ENCODE peak calls at places on chromosome 9, in seven cellular contexts. B is stromal cell of bone marrow; A is left ventricle myocardium inferior; J is fibroblast of the conjunctiva; T is GF-D8; R is AG09309; W is activated T-cell treated with anti-CD3 and anti-CD28 coated beads, Interleukin-2, amount 50 U/mL, for 72 hours. Q is an unnamed sample.

GRCh38 chr9:92706218-92706940 is 36.4 kb upstream of the IPPK start:
- DNase-seq in A (no peak), W (peak; percentile 60), R (no peak), T (no peak), J (no peak), B (no peak), Q (no peak)

GRCh38 chr9:136952354-136952855 is 332 bp downstream of the LCN12 start:
- DNase-seq in R (no peak), W (no peak), A (no peak), J (no peak), B (no peak), T (no peak), Q (no peak)

GRCh38 chr9:126880226-126880946 is 19.9 kb downstream of the ZBTB34 start:
- DNase-seq in R (no peak), A (no peak), T (no peak), W (no peak), B (no peak), J (no peak), Q (no peak)

GRCh38 chr9:126055386-126055785 is 271.2 kb upstream of the MVB12B start:
- DNase-seq in W (no peak), B (no peak), T (no peak), A (no peak), R (no peak), J (no peak), Q (peak; percentile 20)

GRCh38 chr9:92714787-92715487 is 45.0 kb upstream of the IPPK start:
- DNase-seq in W (no peak), J (no peak), R (no peak), B (no peak), T (no peak), A (peak; percentile 51), Q (no peak)

GRCh38 chr9:73269430-73270101 is 117.9 kb downstream of the ANXA1 start:
- DNase-seq in R (no peak), T (no peak), B (peak; percentile 18), W (no peak), J (peak; percentile 14), A (no peak), Q (no peak)

GRCh38 chr9:111928342-111928720 is 31.7 kb downstream of the UGCG start:
- DNase-seq in R (no peak), J (no peak), A (no peak), W (no peak), T (no peak), B (no peak), Q (no peak)

GRCh38 chr9:34997375-34997774 is 7.8 kb downstream of the DNAJB5 start:
- DNase-seq in W (no peak), A (no peak), J (no peak), R (no peak), B (no peak), T (no peak), Q (no peak)

GRCh38 chr9:95505676-95506437 is 10.9 kb downstream of the PTCH1 start:
- DNase-seq in A (peak; percentile 57), B (no peak), R (no peak), T (peak; percentile 8), W (peak; percentile 55), J (no peak), Q (no peak)

GRCh38 chr9:116391306-116391900 is 237.8 kb downstream of the PAPPA start:
- DNase-seq in R (peak; percentile 55), B (peak; percentile 38), J (no peak), T (no peak), A (no peak), W (no peak), Q (peak; percentile 55)

GRCh38 chr9:35598863-35599590 is 6.0 kb upstream of the TESK1 start:
- DNase-seq in A (no peak), J (no peak), W (no peak), B (no peak), R (no peak), T (no peak), Q (no peak)

GRCh38 chr9:132639322-132639721 is 30.5 kb downstream of the DDX31 start:
- DNase-seq in A (no peak), R (no peak), B (no peak), J (no peak), T (no peak), W (no peak), Q (no peak)